ENCODE peak calls at places on chromosomes 2 and 18, in four cellular contexts. F is iPS DF 6.9; M is activated CD8-positive, alpha-beta T cell treated with anti-CD3 and anti-CD28 coated beads for 36 hours; Y is A172. I is an unnamed sample.

GRCh38 chr2:43934567-43934966 is 61.2 kb downstream of the LRPPRC start:
- DNase-seq in M (no peak), F (no peak), Y (peak), I (no peak)

GRCh38 chr18:48007955-48008701 is 77.7 kb upstream of the SMAD2 start:
- DNase-seq in Y (peak), M (peak), F (peak), I (peak)

GRCh38 chr2:130759906-130760753 is 4.8 kb downstream of the AMER3 start:
- DNase-seq in F (no peak), Y (peak), M (no peak), I (no peak)

GRCh38 chr2:205580591-205580990 is 101.7 kb upstream of the NRP2 start:
- DNase-seq in Y (peak), F (no peak), M (no peak), I (no peak)

GRCh38 chr18:74242451-74243096 is 49.2 kb downstream of the CYB5A start:
- DNase-seq in F (no peak), M (peak), Y (no peak), I (no peak)

GRCh38 chr2:234135750-234136221 is 85.3 kb downstream of the SPP2 start:
- DNase-seq in M (peak), Y (peak), F (peak), I (peak)

GRCh38 chr2:142112648-142113278 is 18.1 kb downstream of the LRP1B start:
- DNase-seq in Y (peak), F (no peak), M (no peak), I (no peak)

GRCh38 chr2:239638376-239638775 is 237.6 kb upstream of the HDAC4 start:
- DNase-seq in Y (no peak), F (no peak), M (no peak), I (no peak)

GRCh38 chr2:71637168-71637567 is 183.8 kb downstream of the DYSF start:
- DNase-seq in F (no peak), M (no peak), Y (no peak), I (no peak)

GRCh38 chr2:43060435-43061016 is 165.9 kb downstream of the ZFP36L2 start:
- DNase-seq in Y (no peak), M (no peak), F (no peak), I (no peak)

GRCh38 chr2:235394278-235394828 is 99.5 kb upstream of the AGAP1 start:
- DNase-seq in Y (peak), M (no peak), F (no peak), I (no peak)

GRCh38 chr2:234472155-234472554 is 24.7 kb downstream of the ARL4C start:
- DNase-seq in Y (no peak), F (no peak), M (no peak), I (no peak)

GRCh38 chr18:9417081-9417841 is 58.1 kb upstream of the RALBP1 start:
- DNase-seq in M (no peak), F (no peak), Y (peak), I (peak)

GRCh38 chr2:47907097-47907781 is 941 bp upstream of the FBXO11 start:
- DNase-seq in M (peak), Y (peak), F (no peak), I (peak)

GRCh38 chr2:149650006-149650405 is 62.4 kb upstream of the MMADHC start:
- DNase-seq in F (no peak), M (no peak), Y (peak), I (no peak)

GRCh38 chr2:240557101-240557751 is 562 bp downstream of the ANKMY1 start:
- DNase-seq in M (peak), Y (no peak), F (no peak), I (peak)

GRCh38 chr2:226977775-226978190 is 141.9 kb downstream of the RHBDD1 start:
- DNase-seq in M (no peak), Y (peak), F (no peak), I (no peak)

GRCh38 chr2:230903251-230904150 is 21.5 kb downstream of the GPR55 start:
- DNase-seq in M (no peak), Y (no peak), F (no peak), I (no peak)

GRCh38 chr2:37262510-37262909 is 31.1 kb downstream of the NDUFAF7 start:
- DNase-seq in F (no peak), Y (no peak), M (no peak), I (no peak)

GRCh38 chr2:170928036-170928823 is 823 bp upstream of the GORASP2 start:
- DNase-seq in Y (peak), M (peak), F (no peak), I (no peak)

GRCh38 chr2:207772081-207772843 is 2.6 kb upstream of the FZD5 start:
- DNase-seq in F (no peak), Y (no peak), M (peak), I (no peak)

GRCh38 chr2:3628241-3628679 is 29.7 kb upstream of the ALLC start:
- DNase-seq in Y (no peak), F (no peak), M (no peak), I (no peak)

GRCh38 chr18:35326695-35327387 is 17.4 kb downstream of the ZNF24 start:
- DNase-seq in M (no peak), F (no peak), Y (no peak), I (no peak)

GRCh38 chr2:169141713-169142352 is 72.5 kb downstream of the DHRS9 start:
- DNase-seq in Y (peak), F (peak), M (peak), I (peak)

GRCh38 chr2:8090748-8091700 is 590.8 kb upstream of the ID2 start:
- DNase-seq in Y (peak), M (peak), F (no peak), I (no peak)

GRCh38 chr2:11379558-11379957 is 35.1 kb upstream of the ROCK2 start:
- DNase-seq in M (no peak), Y (no peak), F (no peak), I (no peak)

GRCh38 chr2:216700088-216700567 is 4.8 kb upstream of the IGFBP5 start:
- DNase-seq in F (no peak), Y (no peak), M (no peak), I (no peak)

GRCh38 chr18:23220355-23220754 is 85.1 kb downstream of the CABLES1 start:
- DNase-seq in M (no peak), Y (no peak), F (no peak), I (no peak)

GRCh38 chr2:9230051-9230802 is 23.6 kb downstream of the ASAP2 start:
- DNase-seq in Y (no peak), M (no peak), F (no peak), I (no peak)

GRCh38 chr2:232339121-232340081 is 39.1 kb upstream of the ALPP start:
- DNase-seq in Y (no peak), F (no peak), M (no peak), I (no peak)

GRCh38 chr2:216839626-216840132 is 20.2 kb downstream of the TNP1 start:
- DNase-seq in F (no peak), M (no peak), Y (no peak), I (no peak)

GRCh38 chr18:58288922-58289797 is 245.1 kb downstream of the NEDD4L start:
- DNase-seq in M (peak), Y (peak), F (no peak), I (no peak)